ENCODE peak calls at places on chromosomes 1 and 21, in four cellular contexts. One of them, this sample, is unnamed.

GRCh38 chr1:159197767-159198557 is 6.7 kb upstream of the ACKR1 start:
- DNase-seq in K562: peak; percentile 70
- DNase-seq in HepG2: peak; percentile 46
- DNase-seq in GM12878: no peak
- DNase-seq in this sample: peak; percentile 77

GRCh38 chr1:47944561-47944960 is 52.6 kb downstream of the TRABD2B start:
- DNase-seq in K562: no peak
- DNase-seq in HepG2: no peak
- DNase-seq in GM12878: no peak
- DNase-seq in this sample: no peak

GRCh38 chr1:11708554-11709350 is 17.2 kb downstream of the DRAXIN start:
- DNase-seq in K562: no peak
- DNase-seq in HepG2: no peak
- DNase-seq in GM12878: no peak
- DNase-seq in this sample: no peak

GRCh38 chr1:239527046-239527693 is 140.8 kb downstream of the CHRM3 start:
- DNase-seq in K562: no peak
- DNase-seq in HepG2: no peak
- DNase-seq in GM12878: no peak
- DNase-seq in this sample: no peak

GRCh38 chr1:109630881-109631512 is 11.4 kb downstream of the AMPD2 start:
- DNase-seq in K562: no peak
- DNase-seq in HepG2: no peak
- DNase-seq in GM12878: no peak
- DNase-seq in this sample: no peak

GRCh38 chr1:117671781-117672501 is 66.1 kb downstream of the TENT5C start:
- DNase-seq in K562: peak; percentile 47
- DNase-seq in HepG2: peak; percentile 46
- DNase-seq in GM12878: no peak
- DNase-seq in this sample: no peak

GRCh38 chr1:232127190-232127589 is 500.6 kb downstream of the DISC1 start:
- DNase-seq in K562: no peak
- DNase-seq in HepG2: no peak
- DNase-seq in GM12878: no peak
- DNase-seq in this sample: no peak

GRCh38 chr1:62800825-62801306 is 16.9 kb downstream of the ATG4C start:
- DNase-seq in K562: no peak
- DNase-seq in HepG2: no peak
- DNase-seq in GM12878: peak; percentile 78
- DNase-seq in this sample: no peak

GRCh38 chr1:26483980-26484379 is 11.7 kb downstream of the HMGN2 start:
- DNase-seq in K562: no peak
- DNase-seq in HepG2: no peak
- DNase-seq in GM12878: no peak
- DNase-seq in this sample: no peak

GRCh38 chr1:204961765-204962419 is 81.1 kb upstream of the CNTN2 start:
- DNase-seq in K562: no peak
- DNase-seq in HepG2: no peak
- DNase-seq in GM12878: no peak
- DNase-seq in this sample: no peak

GRCh38 chr1:229027622-229028182 is 243.2 kb upstream of the RAB4A start:
- DNase-seq in K562: no peak
- DNase-seq in HepG2: peak; percentile 86
- DNase-seq in GM12878: no peak
- DNase-seq in this sample: no peak

GRCh38 chr21:45295576-45296365 is 8.1 kb upstream of the POFUT2 start:
- DNase-seq in K562: no peak
- DNase-seq in HepG2: no peak
- DNase-seq in GM12878: no peak
- DNase-seq in this sample: no peak

GRCh38 chr1:43205671-43206070 is 33.5 kb downstream of the CFAP57 start:
- DNase-seq in K562: no peak
- DNase-seq in HepG2: no peak
- DNase-seq in GM12878: no peak
- DNase-seq in this sample: no peak

GRCh38 chr1:94334764-94335163 is 83.4 kb upstream of the ABCD3 start:
- DNase-seq in K562: no peak
- DNase-seq in HepG2: no peak
- DNase-seq in GM12878: no peak
- DNase-seq in this sample: no peak

GRCh38 chr1:76191561-76191960 is 117.0 kb downstream of the ST6GALNAC3 start:
- DNase-seq in K562: no peak
- DNase-seq in HepG2: no peak
- DNase-seq in GM12878: no peak
- DNase-seq in this sample: no peak

GRCh38 chr1:13828454-13829151 is 128.6 kb downstream of the PRDM2 start:
- DNase-seq in K562: peak; percentile 81
- DNase-seq in HepG2: peak; percentile 23
- DNase-seq in GM12878: no peak
- DNase-seq in this sample: peak; percentile 72

GRCh38 chr1:1616045-1616821 is 933 bp downstream of the MIB2 start:
- DNase-seq in K562: peak; percentile 88
- DNase-seq in HepG2: no peak
- DNase-seq in GM12878: no peak
- DNase-seq in this sample: no peak

GRCh38 chr1:56190975-56191768 is 388.2 kb downstream of the PLPP3 start:
- DNase-seq in K562: no peak
- DNase-seq in HepG2: peak; percentile 39
- DNase-seq in GM12878: no peak
- DNase-seq in this sample: no peak

GRCh38 chr1:11885922-11886321 is 27.2 kb upstream of the NPPB start:
- DNase-seq in K562: no peak
- DNase-seq in HepG2: no peak
- DNase-seq in GM12878: no peak
- DNase-seq in this sample: no peak

GRCh38 chr1:110102081-110102480 is 10.2 kb upstream of the UBL4B start:
- DNase-seq in K562: no peak
- DNase-seq in HepG2: no peak
- DNase-seq in GM12878: peak; percentile 9
- DNase-seq in this sample: no peak

GRCh38 chr1:67889940-67890567 is 56.8 kb upstream of the GNG12 start:
- DNase-seq in K562: peak; percentile 24
- DNase-seq in HepG2: no peak
- DNase-seq in GM12878: no peak
- DNase-seq in this sample: no peak

GRCh38 chr1:162666006-162666645 is 33.9 kb downstream of the DDR2 start:
- DNase-seq in K562: no peak
- DNase-seq in HepG2: no peak
- DNase-seq in GM12878: no peak
- DNase-seq in this sample: no peak

GRCh38 chr1:179295356-179295755 is 1.8 kb downstream of the SOAT1 start:
- DNase-seq in K562: no peak
- DNase-seq in HepG2: peak; percentile 2
- DNase-seq in GM12878: no peak
- DNase-seq in this sample: no peak

GRCh38 chr1:47196622-47197021 is 6.8 kb upstream of the PDZK1IP1 start:
- DNase-seq in K562: no peak
- DNase-seq in HepG2: no peak
- DNase-seq in GM12878: no peak
- DNase-seq in this sample: no peak

GRCh38 chr1:221336141-221336540 is 405.7 kb downstream of the DUSP10 start:
- DNase-seq in K562: no peak
- DNase-seq in HepG2: peak; percentile 11
- DNase-seq in GM12878: no peak
- DNase-seq in this sample: no peak

GRCh38 chr1:206513312-206514111 is 6.2 kb downstream of the RASSF5 start:
- DNase-seq in K562: no peak
- DNase-seq in HepG2: no peak
- DNase-seq in GM12878: no peak
- DNase-seq in this sample: no peak

DNA sequence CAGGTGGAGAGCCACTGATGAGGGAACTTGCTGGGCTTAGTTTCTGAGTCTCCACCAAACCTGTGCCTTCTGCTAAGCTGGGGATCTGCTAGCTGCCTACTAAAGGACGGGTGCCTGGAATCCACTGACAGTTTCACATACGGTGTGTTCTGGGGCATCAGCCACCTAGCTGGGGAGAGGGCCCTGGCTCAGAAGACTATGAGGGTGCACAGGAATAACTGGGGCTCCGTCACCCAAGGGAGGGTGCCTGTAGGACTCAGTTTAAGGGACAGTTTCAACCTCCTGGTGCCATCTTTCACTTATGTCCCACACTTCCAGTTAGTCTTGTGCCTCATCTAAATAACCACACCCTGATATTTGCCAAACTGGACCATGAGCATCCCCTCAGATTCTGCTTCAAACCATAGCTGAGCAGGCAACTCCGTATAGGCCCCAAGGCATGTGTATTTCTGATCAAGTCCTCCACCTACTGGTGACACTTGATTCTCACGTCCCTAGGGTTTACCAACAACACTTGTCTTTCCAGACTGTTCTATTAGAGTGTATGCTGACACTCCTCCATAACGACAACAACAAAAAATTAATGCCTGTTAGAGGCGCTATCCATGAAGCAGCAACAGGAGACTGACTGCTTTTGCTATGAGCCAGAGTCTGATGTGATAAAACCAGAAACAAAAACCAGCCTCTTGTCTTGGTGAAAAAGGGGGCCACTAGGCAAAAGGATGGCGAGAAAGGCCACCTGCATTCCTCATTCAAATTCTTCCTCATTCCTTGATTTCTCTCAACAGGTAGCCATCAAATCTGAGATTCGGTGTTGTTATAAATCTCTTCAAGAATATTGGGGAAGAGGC is 55.0 kb upstream of the PAXBP1 start:
- DNase-seq in K562: peak; percentile 36
- DNase-seq in HepG2: peak; percentile 54
- DNase-seq in GM12878: peak; percentile 13
- DNase-seq in this sample: peak; percentile 66
- TF ChIP-seq SP1 in K562: no peak
- TF ChIP-seq SP1 in HepG2: no peak
- TF ChIP-seq SP1 in GM12878: no peak
- TF ChIP-seq SP1 in this sample: no peak

GRCh38 chr1:41380195-41380594 is 19.0 kb downstream of the FOXO6 start:
- DNase-seq in K562: no peak
- DNase-seq in HepG2: no peak
- DNase-seq in GM12878: no peak
- DNase-seq in this sample: no peak

GRCh38 chr1:41378999-41379740 is 17.9 kb downstream of the FOXO6 start:
- DNase-seq in K562: no peak
- DNase-seq in HepG2: no peak
- DNase-seq in GM12878: no peak
- DNase-seq in this sample: no peak

GRCh38 chr1:41380979-41381690 is 19.9 kb downstream of the FOXO6 start:
- DNase-seq in K562: peak; percentile 56
- DNase-seq in HepG2: no peak
- DNase-seq in GM12878: no peak
- DNase-seq in this sample: peak; percentile 56

GRCh38 chr1:41378222-41378621 is 17.0 kb downstream of the FOXO6 start:
- DNase-seq in K562: no peak
- DNase-seq in HepG2: no peak
- DNase-seq in GM12878: no peak
- DNase-seq in this sample: no peak

GRCh38 chr1:41379741-41380130 is 18.5 kb downstream of the FOXO6 start:
- DNase-seq in K562: no peak
- DNase-seq in HepG2: no peak
- DNase-seq in GM12878: no peak
- DNase-seq in this sample: no peak
- TF ChIP-seq TARDBP in K562: no peak
- TF ChIP-seq TARDBP in HepG2: no peak
- TF ChIP-seq TARDBP in GM12878: no peak
- TF ChIP-seq TARDBP in this sample: no peak

GRCh38 chr21:25806053-25806452 is 71.3 kb downstream of the GABPA start:
- DNase-seq in K562: no peak
- DNase-seq in HepG2: no peak
- DNase-seq in GM12878: no peak
- DNase-seq in this sample: no peak
- TF ChIP-seq SP1 in K562: no peak
- TF ChIP-seq SP1 in HepG2: no peak
- TF ChIP-seq SP1 in GM12878: no peak
- TF ChIP-seq SP1 in this sample: no peak

GRCh38 chr1:185856482-185856881 is 122.3 kb downstream of the HMCN1 start:
- DNase-seq in K562: no peak
- DNase-seq in HepG2: no peak
- DNase-seq in GM12878: no peak
- DNase-seq in this sample: no peak

GRCh38 chr1:185857447-185857846 is 123.3 kb downstream of the HMCN1 start:
- DNase-seq in K562: no peak
- DNase-seq in HepG2: no peak
- DNase-seq in GM12878: no peak
- DNase-seq in this sample: no peak

GRCh38 chr1:185850366-185850765 is 116.2 kb downstream of the HMCN1 start:
- DNase-seq in K562: no peak
- DNase-seq in HepG2: no peak
- DNase-seq in GM12878: no peak
- DNase-seq in this sample: no peak

DNA sequence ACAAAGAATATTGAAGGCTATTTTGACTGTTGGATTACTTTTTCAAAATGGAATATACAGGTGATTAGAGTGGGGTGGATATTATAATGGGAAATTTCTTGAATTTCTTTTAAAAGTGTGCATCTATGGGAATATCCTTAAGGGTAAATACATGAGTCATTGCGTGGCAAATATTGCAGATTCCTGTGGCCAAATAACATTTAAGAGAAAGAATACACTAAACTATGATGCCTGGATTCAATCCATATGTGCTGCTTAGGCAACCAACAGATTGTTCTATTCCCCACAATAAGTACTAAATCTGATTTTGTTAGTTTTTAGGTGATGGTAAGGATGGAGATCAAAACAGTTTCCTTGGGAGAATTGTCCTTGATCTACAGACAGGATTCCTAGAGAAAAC is 119.5 kb downstream of the HMCN1 start:
- DNase-seq in K562: no peak
- DNase-seq in HepG2: no peak
- DNase-seq in GM12878: no peak
- DNase-seq in this sample: no peak
- TF ChIP-seq TARDBP in K562: no peak
- TF ChIP-seq TARDBP in HepG2: no peak
- TF ChIP-seq TARDBP in GM12878: no peak
- TF ChIP-seq TARDBP in this sample: no peak

DNA sequence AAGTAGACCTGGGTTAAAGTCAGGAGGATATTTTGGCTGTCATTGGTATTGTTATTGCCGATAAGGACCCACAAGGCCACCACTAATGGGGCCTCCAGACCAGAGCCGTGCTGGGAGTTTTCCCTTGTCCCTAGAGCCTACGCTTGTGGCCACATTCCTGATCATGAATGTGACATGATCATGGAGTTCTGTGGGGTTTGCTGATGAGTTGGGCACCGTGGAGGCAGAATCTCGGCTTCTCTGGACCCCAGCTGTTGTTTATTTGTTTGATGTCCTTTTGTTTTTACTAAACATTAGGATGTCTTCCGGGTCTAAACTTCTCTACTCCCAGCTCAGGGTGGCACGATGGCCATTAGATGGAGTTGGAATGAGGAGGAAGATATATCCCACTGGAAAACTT is 74.9 kb upstream of the TMPRSS2 start:
- DNase-seq in K562: no peak
- DNase-seq in HepG2: no peak
- DNase-seq in GM12878: no peak
- DNase-seq in this sample: no peak
- TF ChIP-seq SP1 in K562: no peak
- TF ChIP-seq SP1 in HepG2: no peak
- TF ChIP-seq SP1 in GM12878: no peak
- TF ChIP-seq SP1 in this sample: no peak

This sample was measured in HEK293T.